ENCODE peak calls at places on chromosomes 13 and 19, in five cellular contexts. Z is activated naive CD8-positive, alpha-beta T cell treated with anti-CD3 and anti-CD28 coated beads, Interleukin-2, amount 50 U/mL, for 24 hours; F is NCI-H69; H is retina; W is activated naive CD4-positive, alpha-beta T cell treated with anti-CD3 and anti-CD28 coated beads, Interleukin-2, amount 10 ng/mL, durations not matched to agents 7 days and 5 days. J is an unnamed sample.

GRCh38 chr13:22018297-22019210 is 347.7 kb downstream of the FGF9 start:
- DNase-seq in W (no peak), H (peak; percentile 26), Z (no peak), F (no peak), J (peak; percentile 63)

GRCh38 chr19:48991011-48991609 is 2.0 kb downstream of the GYS1 start:
- DNase-seq in F (no peak), W (no peak), H (no peak), Z (no peak), J (no peak)

GRCh38 chr13:98575876-98576214 is 1.1 kb downstream of the STK24 start:
- DNase-seq in H (no peak), F (no peak), Z (no peak), W (no peak), J (no peak)

GRCh38 chr19:4278460-4278901 is 585 bp upstream of the SHD start:
- DNase-seq in H (peak; percentile 80), Z (no peak), F (peak; percentile 51), W (no peak), J (no peak)

GRCh38 chr13:94173312-94173854 is 306.1 kb downstream of the DCT start:
- DNase-seq in W (no peak), Z (no peak), F (no peak), H (no peak), J (no peak)

GRCh38 chr19:18743281-18743825 is 47.8 kb downstream of the COMP start:
- DNase-seq in F (no peak), Z (no peak), H (peak; percentile 66), W (no peak), J (no peak)

GRCh38 chr19:45146251-45146650 is 14.5 kb downstream of the NKPD1 start:
- DNase-seq in H (no peak), F (no peak), Z (no peak), W (no peak), J (no peak)

GRCh38 chr19:20423381-20424207 is 142.0 kb downstream of the ZNF737 start:
- DNase-seq in F (no peak), H (peak; percentile 87), Z (peak; percentile 14), W (peak; percentile 55), J (peak; percentile 76)

GRCh38 chr19:10708261-10708660 is 7.0 kb downstream of the QTRT1 start:
- DNase-seq in F (no peak), H (no peak), Z (no peak), W (no peak), J (no peak)

GRCh38 chr19:34104099-34104498 is 68.2 kb upstream of the LSM14A start:
- DNase-seq in F (no peak), H (no peak), W (no peak), Z (no peak), J (no peak)

GRCh38 chr19:40745402-40745780 is 4.9 kb downstream of the ACTMAP start:
- DNase-seq in F (no peak), H (no peak), Z (no peak), W (no peak), J (no peak)

GRCh38 chr19:19480688-19481087 is 34.7 kb downstream of the TSSK6 start:
- DNase-seq in Z (no peak), F (no peak), W (peak; percentile 33), H (no peak), J (peak; percentile 68)

J was measured in activated CD4-positive, alpha-beta T cell treated with anti-CD3 and anti-CD28 coated beads, Interleukin-2, amount 10 ng/mL, durations not matched to agents 24 days and 14 days.